ENCODE peak calls at places on chromosomes 13 and 19, in four cellular contexts. M, I, N and J are unnamed samples.

GRCh38 chr19:10836478-10837325 is 690 bp upstream of the TMED1 start:
- DNase-seq in M (no peak), I (no peak), N (no peak), J (peak)

GRCh38 chr13:111469916-111470506 is 149.6 kb downstream of the TEX29 start:
- DNase-seq in M (no peak), I (no peak), N (no peak), J (no peak)

GRCh38 chr19:10694706-10695105 is 6.5 kb upstream of the QTRT1 start:
- DNase-seq in M (no peak), I (no peak), N (no peak), J (no peak)

GRCh38 chr19:51703655-51704515 is 10.8 kb downstream of the SPACA6 start:
- DNase-seq in M (peak), I (peak), N (peak), J (peak)

GRCh38 chr19:42477933-42478332 is 35.2 kb upstream of the CXCL17 start:
- DNase-seq in M (no peak), I (no peak), N (no peak), J (no peak)

GRCh38 chr13:87661471-87661870 is 9.7 kb upstream of the SLITRK5 start:
- DNase-seq in M (no peak), I (no peak), N (no peak), J (no peak)

GRCh38 chr19:38321646-38322323 is 2.1 kb downstream of the KCNK6 start:
- DNase-seq in M (no peak), I (no peak), N (no peak), J (no peak)

GRCh38 chr13:26019881-26020535 is 31.8 kb downstream of the SHISA2 start:
- DNase-seq in M (no peak), I (no peak), N (no peak), J (no peak)

GRCh38 chr19:44315883-44316282 is 11.1 kb upstream of the ZNF235 start:
- DNase-seq in M (no peak), I (no peak), N (no peak), J (no peak)

GRCh38 chr19:2573916-2574315 is 98.0 kb downstream of the GADD45B start:
- DNase-seq in M (no peak), I (no peak), N (no peak), J (no peak)

GRCh38 chr13:41502021-41502420 is 44.7 kb downstream of the RGCC start:
- DNase-seq in M (no peak), I (no peak), N (no peak), J (no peak)

GRCh38 chr19:45051929-45052579 is 13.2 kb downstream of the CLASRP start:
- DNase-seq in M (no peak), I (no peak), N (no peak), J (no peak)

GRCh38 chr13:46668302-46668720 is 115.3 kb downstream of the LRCH1 start:
- DNase-seq in M (no peak), I (no peak), N (no peak), J (no peak)

GRCh38 chr19:33558846-33559245 is 37.3 kb upstream of the PEPD start:
- DNase-seq in M (no peak), I (no peak), N (no peak), J (no peak)

GRCh38 chr19:7505682-7506384 is 10.1 kb upstream of the ZNF358 start:
- DNase-seq in M (no peak), I (no peak), N (no peak), J (peak)

GRCh38 chr13:108288741-108289140 is 19.2 kb downstream of the TNFSF13B start:
- DNase-seq in M (no peak), I (no peak), N (no peak), J (no peak)

GRCh38 chr13:90302113-90302512 is 1045.4 kb upstream of the MIR17HG start:
- DNase-seq in M (no peak), I (no peak), N (no peak), J (no peak)

GRCh38 chr19:38917921-38918491 is 6.0 kb upstream of the CCER2 start:
- DNase-seq in M (no peak), I (peak), N (no peak), J (no peak)

DNA sequence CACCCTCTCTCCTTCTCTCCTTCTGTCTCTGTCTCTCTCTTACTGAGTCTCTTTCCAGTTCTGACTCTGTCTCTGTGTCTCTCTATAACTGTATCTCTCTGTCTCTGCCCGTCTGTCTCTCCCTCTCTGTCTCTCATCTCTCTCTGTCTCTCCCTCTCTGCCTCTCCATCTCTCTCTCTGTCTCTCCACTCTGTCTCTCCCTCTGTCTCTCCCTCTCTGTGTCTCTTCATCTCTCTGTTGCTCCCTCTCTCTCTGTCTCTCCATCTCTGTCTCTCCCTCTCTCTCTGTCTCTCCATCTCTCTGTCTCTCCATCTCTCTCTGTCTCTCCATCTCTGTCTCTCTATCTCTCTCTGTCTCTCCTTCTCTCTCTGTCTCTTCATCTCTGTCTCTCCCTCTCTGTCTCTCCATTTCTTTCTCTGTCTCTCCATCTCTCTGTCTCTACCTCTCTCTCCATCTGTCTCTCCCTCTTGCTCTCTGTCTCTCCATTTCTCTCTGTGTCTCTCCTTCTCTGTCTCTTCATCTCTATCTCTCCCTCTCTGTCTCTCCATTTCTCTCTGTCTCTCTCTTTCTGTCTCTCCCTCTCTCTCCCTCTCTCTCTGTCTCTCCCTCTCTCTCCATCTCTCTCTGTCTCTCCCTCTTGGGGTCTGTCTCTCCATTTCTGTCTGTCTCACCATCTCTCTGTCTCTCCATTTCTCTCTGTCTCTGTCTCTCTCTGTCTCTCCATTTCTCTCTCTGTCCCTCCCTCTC is 3.3 kb upstream of the MEIS3 start:
- DNase-seq in M (no peak), I (no peak), N (no peak), J (no peak)
- TF ChIP-seq EZH2 in M (no peak), I (peak), N (no peak), J (no peak)

DNA sequence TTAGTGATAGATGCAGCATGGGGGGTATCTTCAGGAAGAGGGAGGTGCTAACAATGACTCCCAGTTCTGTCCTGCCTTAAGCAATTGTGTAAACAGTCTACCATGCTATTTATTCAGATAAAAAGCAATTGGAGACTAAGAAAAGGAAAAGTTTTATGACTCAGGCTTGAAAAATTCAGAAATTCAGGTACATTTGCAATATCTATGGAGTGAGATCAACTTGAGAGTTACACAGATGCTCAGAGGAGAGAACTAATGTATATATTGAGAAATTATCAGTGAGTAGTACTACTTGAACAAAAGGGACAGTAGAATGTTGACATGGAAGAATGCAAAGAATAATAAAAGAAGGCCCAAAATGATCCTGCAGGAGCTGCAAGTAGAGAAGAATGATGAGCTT is 277.6 kb upstream of the DACH1 start:
- DNase-seq in M (no peak), I (no peak), N (no peak), J (no peak)
- TF ChIP-seq HDAC2 in M (no peak), I (no peak), N (no peak), J (no peak)

GRCh38 chr19:46426506-46427162 is 2.1 kb downstream of the PNMA8C start:
- DNase-seq in M (no peak), I (peak), N (no peak), J (peak)
- TF ChIP-seq EZH2 in M (no peak), I (no peak), N (no peak), J (no peak)

GRCh38 chr13:71625183-71625582 is 241.8 kb downstream of the DACH1 start:
- DNase-seq in M (no peak), I (no peak), N (no peak), J (no peak)
- TF ChIP-seq HDAC2 in M (no peak), I (no peak), N (no peak), J (no peak)

GRCh38 chr13:69751259-69751658 is 356.4 kb upstream of the ATXN8OS start:
- DNase-seq in M (no peak), I (no peak), N (no peak), J (no peak)

GRCh38 chr13:69755101-69755500 is 352.5 kb upstream of the ATXN8OS start:
- DNase-seq in M (no peak), I (no peak), N (no peak), J (no peak)
- TF ChIP-seq EZH2 in M (no peak), I (no peak), N (no peak), J (no peak)

GRCh38 chr19:54366811-54367210 is 2.1 kb upstream of the LAIR1 start:
- DNase-seq in M (no peak), I (no peak), N (no peak), J (no peak)
- TF ChIP-seq HDAC2 in M (no peak), I (no peak), N (no peak), J (no peak)

DNA sequence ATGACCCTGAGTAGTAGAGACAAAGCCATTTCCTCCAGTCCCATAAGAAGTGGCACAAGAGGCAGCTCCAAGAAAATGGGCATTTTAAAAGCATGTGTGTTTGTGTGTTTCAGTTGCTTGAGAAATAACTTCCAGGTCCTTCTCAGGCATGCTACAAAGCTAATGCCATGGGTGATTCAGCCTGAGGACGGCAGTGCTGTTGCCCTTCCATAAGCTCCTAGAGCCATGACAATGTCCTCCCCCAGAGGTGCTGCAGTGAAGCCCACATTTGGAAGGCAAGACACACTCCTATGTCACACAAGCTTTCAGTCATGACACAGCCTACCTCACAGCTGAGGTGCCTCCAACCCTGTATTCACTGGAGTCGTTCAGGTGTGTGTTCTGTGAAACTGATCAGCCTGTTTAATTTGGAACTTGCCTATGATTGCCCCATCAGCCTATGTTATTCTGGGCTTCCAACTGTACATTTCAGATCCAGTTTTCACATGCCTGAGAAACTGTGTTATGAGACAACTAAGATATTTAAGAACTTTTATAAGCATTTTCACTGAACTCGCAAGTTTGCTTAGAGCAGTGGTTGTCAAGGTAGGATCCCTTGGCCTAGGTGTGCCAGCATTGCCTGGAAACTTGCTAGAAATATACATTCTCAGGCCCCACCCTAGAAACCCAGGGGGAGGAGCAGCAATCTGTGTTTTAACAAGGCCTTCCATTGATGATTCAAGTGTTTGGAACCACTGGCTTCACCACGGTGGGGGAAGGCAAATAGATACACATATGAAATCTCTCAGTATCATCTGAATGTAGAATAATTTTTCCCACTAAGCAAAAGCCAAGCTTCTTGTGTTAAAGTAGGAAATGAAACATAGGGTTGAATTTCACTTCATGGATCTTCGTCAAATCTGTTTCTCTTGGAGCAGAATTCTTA is 213.4 kb downstream of the FOXO1 start:
- DNase-seq in M (no peak), I (peak), N (no peak), J (no peak)
- TF ChIP-seq EZH2 in M (no peak), I (no peak), N (no peak), J (no peak)